ENCODE peak calls at places on chromosome 16, in seven cellular contexts. T is nephron progenitor cell, A is neural crest cell, M is astrocyte of the spinal cord, E is lower leg skin, B is psoas muscle, Z is HL-60. P is an unnamed sample.

GRCh38 chr16:57667526-57668258 is 414 bp upstream of the ADGRG3 start:
- DNase-seq in E (no peak), Z (peak), A (no peak), B (peak), T (no peak), M (peak), P (peak)

GRCh38 chr16:26550111-26550610 is 516.6 kb upstream of the C16orf82 start:
- DNase-seq in B (no peak), T (no peak), M (no peak), Z (no peak), A (no peak), E (no peak), P (no peak)

GRCh38 chr16:6573577-6573976 is 759.1 kb upstream of the RBFOX1 start:
- DNase-seq in Z (no peak), E (no peak), M (no peak), B (no peak), T (peak), A (peak), P (no peak)

GRCh38 chr16:2388139-2388874 is 40.9 kb upstream of the CCNF start:
- DNase-seq in M (peak), T (no peak), B (no peak), A (no peak), E (no peak), Z (no peak), P (no peak)

GRCh38 chr16:57952909-57953308 is 18.0 kb downstream of the CNGB1 start:
- DNase-seq in E (no peak), B (no peak), A (no peak), Z (no peak), M (no peak), T (no peak), P (no peak)

GRCh38 chr16:30179931-30180330 is 3.5 kb upstream of the CORO1A start:
- DNase-seq in B (no peak), Z (no peak), M (no peak), E (no peak), T (no peak), A (no peak), P (no peak)

GRCh38 chr16:30740364-30741251 is 7.6 kb upstream of the PHKG2 start:
- DNase-seq in A (no peak), M (peak), B (peak), T (no peak), E (peak), Z (no peak), P (peak)

GRCh38 chr16:64362193-64362592 is 759.7 kb downstream of the CDH11 start:
- DNase-seq in E (no peak), A (no peak), B (no peak), T (no peak), Z (no peak), M (peak), P (peak)

GRCh38 chr16:75614247-75614897 is 8.7 kb downstream of the ADAT1 start:
- DNase-seq in A (no peak), E (no peak), M (peak), B (no peak), Z (no peak), T (no peak), P (no peak)

GRCh38 chr16:75264999-75265910 is 13.8 kb upstream of the BCAR1 start:
- DNase-seq in E (no peak), M (no peak), A (no peak), B (peak), Z (no peak), T (peak), P (peak)

GRCh38 chr16:73034374-73034773 is 13.6 kb downstream of the ZFHX3 start:
- DNase-seq in A (no peak), Z (no peak), M (no peak), T (no peak), B (no peak), E (no peak), P (no peak)

GRCh38 chr16:4936181-4936990 is 562 bp downstream of the PPL start:
- DNase-seq in B (peak), E (no peak), T (peak), Z (no peak), A (no peak), M (no peak), P (peak)

GRCh38 chr16:15509051-15509592 is 74.7 kb downstream of the BMERB1 start:
- DNase-seq in T (no peak), A (no peak), E (no peak), M (peak), B (no peak), Z (no peak), P (no peak)

GRCh38 chr16:79037429-79038373 is 562.8 kb downstream of the MAF start:
- DNase-seq in A (no peak), B (no peak), E (no peak), M (no peak), T (no peak), Z (no peak), P (no peak)
- TF ChIP-seq CTCF in A (no peak), B (no peak), E (no peak), M (no peak), T (no peak), Z (no peak), P (no peak)

GRCh38 chr16:53130193-53131049 is 75.6 kb downstream of the CHD9 start:
- DNase-seq in M (peak), E (peak), B (peak), Z (peak), A (peak), T (peak), P (peak)
- TF ChIP-seq CTCF in M (peak), E (no peak), B (peak), Z (no peak), A (peak), T (peak), P (peak)

GRCh38 chr16:67720236-67720635 is 1.1 kb upstream of the GFOD2 start:
- DNase-seq in E (no peak), T (no peak), Z (no peak), B (no peak), A (no peak), M (no peak), P (peak)

GRCh38 chr16:67726106-67727034 is 7.3 kb upstream of the GFOD2 start:
- DNase-seq in E (no peak), A (no peak), B (no peak), Z (no peak), M (no peak), T (no peak), P (no peak)

GRCh38 chr16:67719778-67720144 is 645 bp upstream of the GFOD2 start:
- DNase-seq in A (peak), T (peak), B (no peak), E (peak), Z (peak), M (peak), P (peak)

GRCh38 chr16:67723940-67724339 is 4.8 kb upstream of the GFOD2 start:
- DNase-seq in A (no peak), M (no peak), T (no peak), Z (no peak), B (no peak), E (no peak), P (no peak)

DNA sequence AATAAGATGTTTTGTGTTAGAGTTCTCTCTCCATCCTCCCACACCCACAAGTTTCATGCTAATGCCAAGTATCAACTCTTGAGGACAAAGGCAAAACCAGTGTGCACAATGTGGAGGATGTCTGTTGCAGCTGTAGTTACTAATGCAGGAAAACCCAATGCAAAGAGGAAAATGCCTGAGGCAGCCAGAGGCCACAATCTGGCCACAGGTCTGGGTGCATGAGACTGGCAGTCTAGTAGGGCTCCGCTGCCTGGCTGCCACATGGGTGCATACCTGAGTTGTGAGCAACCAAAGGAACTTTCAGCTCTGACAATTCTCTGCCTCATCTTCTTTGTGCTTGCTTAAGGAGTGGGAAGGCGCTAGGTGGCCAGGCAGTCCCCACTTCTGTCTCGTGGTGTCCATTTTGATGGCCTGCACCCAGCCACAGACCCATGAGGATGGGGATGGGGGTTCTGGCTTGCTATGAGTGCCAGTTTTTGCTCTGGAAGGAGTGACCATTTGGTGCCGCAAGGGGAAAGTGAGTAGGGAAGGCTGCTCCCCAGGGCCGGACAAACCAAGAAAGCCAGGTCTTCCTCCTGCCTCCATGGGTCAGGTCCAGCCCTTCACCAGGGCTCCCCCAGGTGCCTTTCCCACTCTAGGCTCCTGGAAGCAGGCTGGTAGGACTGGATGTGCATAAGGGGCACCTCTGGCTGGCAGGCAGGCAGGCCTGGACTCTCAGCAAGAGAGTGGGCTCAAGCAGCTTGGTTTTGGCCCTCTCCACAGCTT is 4.2 kb upstream of the GFOD2 start:
- DNase-seq in Z (no peak), T (no peak), E (no peak), B (no peak), M (peak), A (no peak), P (peak)
- TF ChIP-seq CTCF in Z (no peak), T (no peak), E (no peak), B (no peak), M (no peak), A (no peak), P (no peak)

GRCh38 chr16:70254095-70254964 is 2.6 kb upstream of the EXOSC6 start:
- DNase-seq in Z (no peak), T (no peak), M (peak), E (no peak), B (no peak), A (no peak), P (no peak)
- TF ChIP-seq CTCF in Z (no peak), T (no peak), M (no peak), E (no peak), B (no peak), A (peak), P (no peak)

DNA sequence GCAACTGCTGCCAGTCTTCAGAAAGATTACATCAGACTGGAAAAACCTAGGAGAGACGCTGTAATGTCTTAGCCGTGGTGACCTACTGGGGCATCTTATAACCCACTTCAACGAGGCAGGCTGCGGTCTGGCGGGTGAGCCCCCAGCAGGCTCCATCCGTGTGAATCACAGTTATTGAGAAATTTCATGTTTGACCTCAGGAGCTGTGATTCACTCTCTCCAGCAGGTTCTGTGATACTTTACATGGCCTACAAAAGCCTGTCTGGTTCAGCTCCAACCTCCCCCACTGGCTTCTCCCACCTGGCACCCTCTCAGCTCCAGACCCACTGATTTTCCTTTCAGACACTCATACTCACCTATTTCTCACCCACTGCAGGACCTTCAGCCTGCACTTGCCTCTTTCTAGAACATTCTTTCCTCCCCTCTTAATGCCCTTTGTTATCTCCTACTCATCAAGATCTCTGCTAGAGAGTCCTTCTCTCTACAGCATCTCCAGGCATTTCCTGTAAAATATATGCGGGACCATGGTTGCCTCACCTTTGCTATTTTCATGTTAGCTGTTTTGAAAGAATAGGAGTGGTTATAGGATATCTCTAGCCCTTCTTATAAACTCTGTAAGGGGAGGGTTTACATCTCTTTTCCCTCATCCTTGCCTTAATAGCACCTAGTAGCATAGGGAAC is 227.9 kb downstream of the MAF start:
- DNase-seq in A (no peak), M (peak), Z (no peak), B (peak), T (no peak), E (no peak), P (peak)
- TF ChIP-seq CTCF in A (no peak), M (no peak), Z (no peak), B (no peak), T (no peak), E (no peak), P (no peak)

GRCh38 chr16:85058909-85059308 is 31.3 kb downstream of the KIAA0513 start:
- DNase-seq in M (no peak), Z (no peak), A (no peak), T (no peak), E (no peak), B (no peak), P (no peak)

GRCh38 chr16:85057948-85058347 is 30.4 kb downstream of the KIAA0513 start:
- DNase-seq in T (no peak), E (no peak), B (no peak), M (no peak), A (no peak), Z (no peak), P (no peak)

GRCh38 chr16:85055503-85056210 is 28.1 kb downstream of the KIAA0513 start:
- DNase-seq in B (no peak), A (no peak), Z (peak), T (no peak), M (no peak), E (peak), P (peak)

GRCh38 chr16:85056211-85056748 is 28.7 kb downstream of the KIAA0513 start:
- DNase-seq in B (no peak), A (no peak), Z (peak), M (no peak), E (no peak), T (no peak), P (no peak)

DNA sequence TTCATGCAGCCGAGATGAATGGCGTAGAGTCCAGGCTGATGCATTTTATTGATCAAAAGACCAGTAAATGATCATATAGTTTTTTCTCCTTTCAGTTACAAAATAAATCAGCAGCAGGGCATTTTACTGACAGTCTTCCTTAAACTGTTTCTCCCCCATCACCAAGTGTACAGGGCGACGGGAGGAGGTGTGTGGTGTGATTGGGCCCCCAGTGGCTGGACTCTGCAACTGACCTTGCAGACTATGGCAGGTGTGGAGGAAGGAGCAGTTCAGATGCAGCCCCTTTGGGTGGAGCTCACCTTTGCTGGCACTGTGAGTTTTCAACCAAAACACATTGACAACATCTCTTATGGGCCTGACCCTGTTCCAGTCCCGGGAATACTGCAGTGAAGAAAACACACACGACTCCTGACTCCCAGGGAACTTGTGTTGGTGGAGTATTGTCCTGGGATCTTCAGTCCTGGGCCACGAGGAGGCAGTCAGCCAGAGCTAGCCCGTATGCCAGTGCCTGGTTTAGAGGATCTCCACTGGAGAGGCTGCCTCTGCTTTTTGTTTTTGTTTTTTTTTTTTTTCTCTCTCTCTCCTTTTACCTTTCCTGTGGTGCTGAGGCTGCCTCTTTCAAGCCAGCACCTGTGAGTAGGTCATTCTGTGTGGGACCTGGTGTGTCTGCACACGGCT is 29.8 kb downstream of the KIAA0513 start:
- DNase-seq in B (no peak), E (no peak), Z (no peak), A (no peak), M (no peak), T (no peak), P (peak)
- TF ChIP-seq CTCF in B (no peak), E (no peak), Z (no peak), A (peak), M (peak), T (peak), P (no peak)

DNA sequence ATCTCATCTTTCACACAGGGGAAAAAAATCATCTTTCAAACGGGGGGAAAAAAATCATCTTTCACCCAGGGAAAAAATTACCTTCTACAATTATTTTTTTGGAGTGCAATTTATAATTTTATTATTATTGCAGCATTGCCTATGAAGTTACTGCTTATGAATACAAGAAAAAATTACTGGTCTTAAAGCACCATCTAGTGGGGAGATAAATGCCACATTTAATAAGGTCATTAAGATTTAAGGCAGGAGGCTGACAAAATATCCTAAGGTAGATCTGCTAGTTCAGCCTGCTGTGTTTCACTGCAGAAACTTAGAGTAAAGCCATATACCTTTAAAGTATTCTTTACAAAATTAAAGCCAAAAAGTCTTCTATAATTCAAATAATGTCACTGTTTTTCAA is 13.7 kb downstream of the SHCBP1 start:
- DNase-seq in B (no peak), A (no peak), Z (no peak), T (no peak), M (peak), E (no peak), P (peak)
- TF ChIP-seq CTCF in B (peak), A (peak), Z (no peak), T (no peak), M (peak), E (no peak), P (peak)

DNA sequence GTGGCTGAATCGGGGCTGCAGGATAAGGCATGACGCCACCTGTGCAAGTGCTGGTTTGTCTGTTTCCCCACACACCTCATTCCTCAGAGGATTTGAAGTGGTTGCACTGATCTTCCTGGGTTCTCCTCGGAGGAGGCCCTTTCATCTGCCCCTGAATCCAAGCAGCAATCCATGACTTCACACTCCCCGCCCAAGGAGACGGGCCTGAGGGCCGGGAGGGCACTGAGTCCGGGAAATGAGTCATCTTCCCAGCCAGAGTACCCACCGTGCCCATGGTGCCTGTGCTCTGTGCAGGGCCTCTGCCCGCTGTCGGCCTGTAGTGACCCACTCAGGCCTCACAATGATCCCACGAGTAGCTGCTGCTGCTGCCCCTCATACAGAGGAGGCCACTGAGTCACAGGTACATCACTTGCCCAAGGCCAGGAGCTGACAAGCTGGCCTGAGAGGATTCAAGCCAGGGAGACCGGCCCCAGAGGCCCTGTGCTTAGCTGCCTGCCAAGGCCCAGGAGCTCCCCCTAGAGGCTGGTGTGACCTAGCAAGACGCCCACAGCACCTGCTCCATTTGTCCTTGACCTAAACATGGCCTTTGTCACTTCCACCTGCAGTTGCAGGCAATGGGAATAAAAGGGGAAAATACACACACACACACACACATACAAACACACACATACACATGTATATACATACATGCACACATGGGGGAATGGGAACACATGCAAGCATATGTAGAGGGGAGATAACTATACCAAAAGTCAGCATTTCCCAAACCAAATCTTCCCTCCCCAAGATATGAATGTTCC is 240.0 kb downstream of the C16orf95 start:
- DNase-seq in A (peak), Z (peak), T (peak), M (peak), B (no peak), E (no peak), P (peak)
- TF ChIP-seq CTCF in A (peak), Z (no peak), T (peak), M (peak), B (peak), E (no peak), P (peak)

GRCh38 chr16:54630284-54630967 is 300.2 kb upstream of the IRX5 start:
- DNase-seq in M (no peak), T (no peak), B (no peak), Z (no peak), A (no peak), E (no peak), P (peak)
- TF ChIP-seq CTCF in M (no peak), T (no peak), B (no peak), Z (no peak), A (no peak), E (no peak), P (no peak)